ENCODE peak calls at places on chromosomes 12 and 14, in ten cellular contexts. N is fibroblast of lung; D is thoracic aorta; O is K562; P is endothelial cell of umbilical vein; I is BE2C; J is CD8-positive, alpha-beta T cell; K is PC-3; Z is body of pancreas; L is testis. W is an unnamed sample.
A peak's percentile ranks its signal among the peaks of the same experiment; 100 is the strongest.

GRCh38 chr14:76953196-76953945 is 75.1 kb downstream of the IRF2BPL start:
- DNase-seq in N (peak; percentile 78), D (no peak), O (no peak), P (peak; percentile 72), I (peak; percentile 32), J (peak; percentile 55), K (peak; percentile 98), Z (peak; percentile 73), L (peak; percentile 73), W (peak; percentile 77)

GRCh38 chr14:100982356-100982755 is 78.8 kb upstream of the RTL1 start:
- DNase-seq in N (peak; percentile 39), D (no peak), O (no peak), P (no peak), I (no peak), J (no peak), K (no peak), Z (no peak), L (no peak), W (no peak)

GRCh38 chr12:112936927-112937326 is 1.3 kb upstream of the OAS3 start:
- DNase-seq in N (no peak), D (no peak), O (no peak), P (no peak), I (no peak), J (no peak), K (peak; percentile 42), Z (no peak), L (no peak), W (peak; percentile 15)

GRCh38 chr12:120134307-120134980 is 17.9 kb upstream of the RAB35 start:
- DNase-seq in N (no peak), D (no peak), O (no peak), P (no peak), I (no peak), J (no peak), K (no peak), Z (no peak), L (no peak), W (no peak)

GRCh38 chr12:72346331-72346944 is 74.3 kb downstream of the TRHDE start:
- DNase-seq in N (peak; percentile 71), D (no peak), O (peak; percentile 22), P (peak; percentile 26), I (peak; percentile 69), J (no peak), K (peak; percentile 93), Z (peak; percentile 80), L (peak; percentile 86), W (peak; percentile 87)

GRCh38 chr14:105380656-105381210 is 17.6 kb upstream of the TEX22 start:
- DNase-seq in N (no peak), D (no peak), O (no peak), P (no peak), I (no peak), J (no peak), K (no peak), Z (no peak), L (no peak), W (no peak)

GRCh38 chr14:51382506-51382905 is 142.5 kb downstream of the TMX1 start:
- DNase-seq in N (no peak), D (no peak), O (no peak), P (no peak), I (no peak), J (no peak), K (no peak), Z (no peak), L (no peak), W (peak; percentile 24)

GRCh38 chr14:73784065-73784987 is 67.3 kb upstream of the PTGR2 start:
- DNase-seq in N (peak; percentile 56), D (no peak), O (no peak), P (no peak), I (no peak), J (no peak), K (peak; percentile 48), Z (peak; percentile 75), L (no peak), W (peak; percentile 37)

GRCh38 chr12:93247313-93248057 is 130.2 kb upstream of the NUDT4 start:
- DNase-seq in N (peak; percentile 49), D (no peak), O (no peak), P (no peak), I (no peak), J (no peak), K (no peak), Z (no peak), L (peak; percentile 17), W (no peak)

GRCh38 chr12:63885401-63885800 is 40.9 kb downstream of the SRGAP1 start:
- DNase-seq in N (no peak), D (no peak), O (no peak), P (no peak), I (no peak), J (no peak), K (no peak), Z (no peak), L (no peak), W (no peak)

GRCh38 chr12:63882844-63883243 is 38.3 kb downstream of the SRGAP1 start:
- DNase-seq in N (peak; percentile 35), D (no peak), O (no peak), P (no peak), I (peak; percentile 80), J (no peak), K (no peak), Z (peak; percentile 66), L (no peak), W (peak; percentile 84)

GRCh38 chr12:63876980-63877379 is 32.5 kb downstream of the SRGAP1 start:
- DNase-seq in N (no peak), D (no peak), O (no peak), P (no peak), I (no peak), J (no peak), K (no peak), Z (no peak), L (no peak), W (no peak)

GRCh38 chr12:63877693-63878092 is 33.2 kb downstream of the SRGAP1 start:
- DNase-seq in N (no peak), D (no peak), O (no peak), P (no peak), I (no peak), J (no peak), K (no peak), Z (no peak), L (no peak), W (no peak)

GRCh38 chr12:63880742-63881141 is 36.2 kb downstream of the SRGAP1 start:
- DNase-seq in N (no peak), D (no peak), O (no peak), P (no peak), I (no peak), J (no peak), K (no peak), Z (no peak), L (no peak), W (no peak)
- H3K4me1 ChIP-seq in N (no peaks in the 10 kb centered on the region), D (no peaks in the 10 kb centered on the region), O (no peaks in the 10 kb centered on the region), P (no peaks in the 10 kb centered on the region), I (peaks cover 27% of the 10 kb centered on the region), J (no peaks in the 10 kb centered on the region), K (no peaks in the 10 kb centered on the region), Z (peaks cover 19% of the 10 kb centered on the region), L (no peaks in the 10 kb centered on the region), W (peaks cover 17% of the 10 kb centered on the region)

GRCh38 chr12:84840356-84840755 is 72.2 kb downstream of the SLC6A15 start:
- DNase-seq in N (peak; percentile 13), D (no peak), O (no peak), P (no peak), I (no peak), J (no peak), K (no peak), Z (no peak), L (no peak), W (no peak)

GRCh38 chr12:84843588-84844144 is 68.9 kb downstream of the SLC6A15 start:
- DNase-seq in N (no peak), D (no peak), O (no peak), P (no peak), I (no peak), J (no peak), K (no peak), Z (no peak), L (no peak), W (no peak)

GRCh38 chr12:84842406-84843013 is 70.1 kb downstream of the SLC6A15 start:
- DNase-seq in N (peak; percentile 37), D (no peak), O (peak; percentile 8), P (peak; percentile 55), I (peak; percentile 43), J (no peak), K (peak; percentile 79), Z (no peak), L (peak; percentile 21), W (peak; percentile 60)
- TF ChIP-seq CTCF in N (peak; percentile 79), D (peak; percentile 27), O (no peak), P (peak; percentile 38), I (peak; percentile 81), J (no peak), K (peak; percentile 82), Z (peak; percentile 45), L (peak; percentile 44), W (peak; percentile 74)

DNA sequence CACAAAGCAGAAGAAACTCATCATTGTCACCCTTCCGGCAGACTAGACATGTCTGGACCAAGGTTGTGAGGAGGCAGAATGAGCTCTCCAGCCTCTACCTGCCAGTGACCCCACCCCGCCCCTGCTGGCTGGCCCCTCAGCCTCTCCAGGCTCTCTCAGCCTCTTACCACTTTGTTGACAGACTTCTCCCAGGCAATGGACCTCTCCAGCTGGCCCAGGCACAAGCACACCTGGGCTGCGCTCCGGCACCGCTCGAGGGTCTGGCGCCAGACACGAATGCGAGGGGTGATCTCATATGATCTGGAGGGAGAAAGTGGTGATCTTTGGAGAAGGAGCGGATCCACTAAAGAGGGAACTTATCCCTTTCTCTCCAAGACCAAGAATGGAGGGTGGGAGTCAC is 30.3 kb downstream of the BAZ2A start:
- DNase-seq in N (no peak), D (no peak), O (no peak), P (no peak), I (no peak), J (no peak), K (no peak), Z (no peak), L (no peak), W (no peak)
- H3K36me3 ChIP-seq in N (peaks cover 50% of the 10 kb centered on the region), D (peaks cover 78% of the 10 kb centered on the region), O (peaks cover 90% of the 10 kb centered on the region), P (peaks cover 41% of the 10 kb centered on the region), I (peaks cover 78% of the 10 kb centered on the region), J (peaks cover 68% of the 10 kb centered on the region), K (peaks cover 67% of the 10 kb centered on the region), Z (peaks cover 67% of the 10 kb centered on the region), L (no peaks in the 10 kb centered on the region), W (peaks cover 72% of the 10 kb centered on the region)

GRCh38 chr12:58502236-58502635 is 418.1 kb downstream of the LRIG3 start:
- DNase-seq in N (peak; percentile 69), D (no peak), O (no peak), P (peak; percentile 38), I (no peak), J (no peak), K (no peak), Z (peak; percentile 5), L (no peak), W (no peak)

GRCh38 chr12:58500399-58500798 is 419.9 kb downstream of the LRIG3 start:
- DNase-seq in N (no peak), D (no peak), O (no peak), P (no peak), I (no peak), J (no peak), K (peak; percentile 39), Z (no peak), L (no peak), W (no peak)

GRCh38 chr12:58491296-58491695 is 429.0 kb downstream of the LRIG3 start:
- DNase-seq in N (peak; percentile 90), D (no peak), O (no peak), P (no peak), I (no peak), J (no peak), K (peak; percentile 10), Z (no peak), L (no peak), W (no peak)

DNA sequence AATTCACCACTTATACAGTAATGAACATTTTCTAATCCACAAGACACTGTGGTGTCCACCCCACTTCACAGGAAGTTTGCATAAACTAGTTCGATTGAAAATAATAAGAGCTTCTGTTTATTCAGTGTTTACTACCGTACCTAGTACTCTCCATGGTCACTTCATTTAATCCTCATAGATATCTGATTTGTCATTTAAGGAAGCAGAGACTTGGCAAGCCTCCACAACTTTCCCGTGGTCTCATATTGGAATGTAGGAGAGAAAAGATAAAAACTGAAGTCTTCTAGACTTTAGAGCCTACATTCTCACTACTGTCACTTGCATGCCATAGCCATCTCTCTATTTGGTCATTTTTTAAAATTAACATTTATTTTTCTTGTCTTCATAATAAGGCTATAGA is 423.9 kb downstream of the LRIG3 start:
- DNase-seq in N (peak; percentile 51), D (no peak), O (no peak), P (no peak), I (no peak), J (no peak), K (peak; percentile 76), Z (no peak), L (no peak), W (no peak)
- H3K4me1 ChIP-seq in N (no peaks in the 10 kb centered on the region), D (no peaks in the 10 kb centered on the region), O (no peaks in the 10 kb centered on the region), P (no peaks in the 10 kb centered on the region), I (no peaks in the 10 kb centered on the region), J (no peaks in the 10 kb centered on the region), K (peaks cover 21% of the 10 kb centered on the region), Z (no peaks in the 10 kb centered on the region), L (no peaks in the 10 kb centered on the region), W (no peaks in the 10 kb centered on the region)